ENCODE peak calls at places on chromosomes 6 and 20, in six cellular contexts. H is BJ; W is left ventricle myocardium inferior; E is CD8-positive, alpha-beta T cell; C is hepatocyte; Y is Caco-2. U is an unnamed sample. For H3K27me3, the result is how much of the 10 kb centered on the place peaks cover.

GRCh38 chr6:79373880-79374279 is 139.4 kb upstream of the HMGN3 start:
- DNase-seq in W (no peak), E (no peak), Y (no peak), H (no peak), C (no peak), U (no peak)

GRCh38 chr6:44735631-44735963 is 348.1 kb downstream of the CDC5L start:
- DNase-seq in C (no peak), E (no peak), Y (no peak), H (no peak), W (no peak), U (peak)

GRCh38 chr20:50690562-50690978 is 772 bp downstream of the RIPOR3 start:
- DNase-seq in W (no peak), C (no peak), Y (no peak), E (no peak), H (no peak), U (no peak)

GRCh38 chr20:10225439-10226080 is 6.9 kb downstream of the SNAP25 start:
- DNase-seq in C (peak), Y (no peak), H (no peak), W (no peak), E (no peak), U (no peak)

GRCh38 chr20:59134182-59134581 is 29.4 kb upstream of the ZNF831 start:
- DNase-seq in C (no peak), Y (no peak), E (no peak), H (no peak), W (no peak), U (no peak)

GRCh38 chr6:142240203-142240602 is 61.6 kb upstream of the ADGRG6 start:
- DNase-seq in E (no peak), C (no peak), H (no peak), W (no peak), Y (no peak), U (no peak)

GRCh38 chr20:15612746-15613145 is 960.5 kb downstream of the KIF16B start:
- DNase-seq in C (no peak), Y (no peak), W (no peak), E (no peak), H (no peak), U (no peak)

GRCh38 chr6:51511081-51511480 is 576.3 kb downstream of the PKHD1 start:
- DNase-seq in E (no peak), Y (no peak), W (no peak), C (no peak), H (no peak), U (no peak)

GRCh38 chr6:40536442-40536841 is 50.7 kb downstream of the LRFN2 start:
- DNase-seq in Y (no peak), C (peak), W (no peak), E (no peak), H (no peak), U (no peak)

GRCh38 chr6:129264480-129265045 is 381.6 kb downstream of the LAMA2 start:
- DNase-seq in E (no peak), W (no peak), Y (no peak), H (no peak), C (no peak), U (no peak)

GRCh38 chr6:33620158-33620583 is 951 bp upstream of the ITPR3 start:
- DNase-seq in C (peak), Y (no peak), H (no peak), W (no peak), E (peak), U (peak)

GRCh38 chr6:45714795-45715507 is 300.7 kb downstream of the CLIC5 start:
- DNase-seq in H (no peak), W (no peak), C (peak), Y (peak), E (peak), U (no peak)

GRCh38 chr6:137878810-137879285 is 11.8 kb downstream of the TNFAIP3 start:
- DNase-seq in E (no peak), W (peak), H (no peak), C (no peak), Y (no peak), U (no peak)

GRCh38 chr6:151502499-151502898 is 8.7 kb downstream of the CCDC170 start:
- DNase-seq in H (no peak), Y (no peak), E (no peak), W (no peak), C (no peak), U (no peak)

GRCh38 chr20:34536798-34537394 is 20.7 kb downstream of the DYNLRB1 start:
- DNase-seq in E (peak), W (peak), C (no peak), H (no peak), Y (no peak), U (no peak)
- TF ChIP-seq CTCF in E (no peak), W (peak), C (no peak), H (peak), Y (peak), U (peak)

DNA sequence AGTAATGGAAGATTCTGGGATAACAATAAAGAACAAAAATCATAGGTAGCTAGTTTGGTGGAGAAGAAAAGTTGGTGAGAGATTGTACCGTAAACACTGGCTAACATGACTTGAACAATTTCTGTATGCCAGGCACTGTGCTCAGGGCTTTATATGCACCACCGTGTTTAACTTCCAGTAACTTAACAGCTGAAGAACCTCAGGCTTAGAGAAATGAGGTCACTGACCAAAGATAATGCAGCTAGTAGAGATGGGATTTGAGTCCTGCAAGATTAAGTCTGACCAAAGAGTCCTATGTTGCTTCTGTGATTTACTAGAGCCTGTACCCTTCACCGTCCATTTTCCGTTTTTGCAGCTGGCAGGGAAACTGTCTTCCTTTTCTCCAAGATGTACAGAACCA is 2.7 kb downstream of the CSTF1 start:
- DNase-seq in C (no peak), W (no peak), E (no peak), Y (peak), H (no peak), U (no peak)
- H3K27me3 ChIP-seq in C (under half), W (under half), E (under half), Y (under half), H (under half), U (under half)

DNA sequence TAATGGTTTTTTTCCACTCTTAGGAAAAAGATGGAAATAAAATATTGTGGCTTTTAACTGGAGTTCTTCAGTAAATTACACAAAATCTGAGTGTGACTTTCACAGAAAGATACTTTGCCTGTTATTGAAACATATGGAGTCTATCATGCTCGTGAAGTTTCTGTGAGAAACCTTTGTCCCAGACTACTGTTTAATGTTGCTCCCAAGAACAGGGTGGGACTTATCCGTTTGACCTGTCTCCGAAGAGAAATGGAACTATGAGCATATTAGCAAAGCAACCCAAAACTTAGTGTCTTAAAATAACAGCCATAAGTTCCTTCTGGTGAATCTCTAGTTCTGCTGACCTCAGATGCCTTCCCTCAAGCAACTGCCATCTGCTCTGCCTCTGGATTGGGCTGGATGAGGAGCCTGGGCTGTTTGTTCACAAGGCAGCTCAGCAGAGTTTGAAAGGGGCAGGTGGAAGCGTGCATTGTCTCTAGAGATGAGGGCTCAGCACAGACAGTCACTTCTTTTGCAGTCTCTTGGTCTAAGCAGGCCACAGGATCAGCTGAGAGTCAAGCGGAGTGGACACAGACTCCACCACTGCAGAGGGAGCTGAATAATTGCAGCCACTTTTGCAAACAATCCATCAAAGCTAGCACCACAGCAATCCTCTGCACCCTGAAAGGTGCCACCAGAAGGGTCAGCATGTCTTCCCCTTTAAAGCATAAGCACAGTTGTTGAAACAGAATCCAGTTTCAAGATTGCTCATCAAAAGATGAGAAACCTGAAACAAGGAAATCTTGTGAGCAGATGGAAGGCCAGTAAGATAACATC is 52.8 kb downstream of the MYB start:
- DNase-seq in Y (no peak), E (no peak), W (no peak), H (no peak), C (no peak), U (peak)
- H3K4me3 ChIP-seq in Y (no peak), E (no peak), W (no peak), H (no peak), C (no peak), U (no peak)

DNA sequence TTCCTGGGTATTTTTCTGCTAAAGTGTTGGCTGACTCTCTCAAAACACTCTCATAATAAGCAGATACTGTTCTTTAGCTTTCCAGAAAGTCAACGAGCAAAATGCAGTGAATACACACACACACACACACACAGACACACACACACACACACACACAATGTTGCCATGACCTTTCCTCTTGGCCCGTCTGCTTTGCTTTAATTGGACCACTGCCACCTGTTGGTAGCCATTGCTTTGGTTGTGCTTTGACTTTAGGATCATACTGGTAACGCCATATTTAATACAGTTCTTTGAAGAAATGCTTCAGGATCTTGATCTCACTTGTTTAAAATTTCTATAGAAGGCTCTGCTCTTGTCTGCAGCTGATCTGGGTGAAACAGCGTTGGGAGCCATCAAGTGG is 4.4 kb downstream of the FIG4 start:
- DNase-seq in Y (no peak), E (no peak), H (no peak), C (no peak), W (no peak), U (no peak)
- TF ChIP-seq CTCF in Y (no peak), E (no peak), H (no peak), C (peak), W (no peak), U (peak)

GRCh38 chr6:28587011-28587745 is 61.5 kb downstream of the GPX5 start:
- DNase-seq in H (no peak), W (peak), Y (no peak), E (peak), C (peak), U (peak)

GRCh38 chr6:28586273-28586672 is 60.6 kb downstream of the GPX5 start:
- DNase-seq in W (no peak), H (no peak), Y (no peak), E (no peak), C (peak), U (no peak)

GRCh38 chr6:28589234-28589951 is 63.7 kb downstream of the GPX5 start:
- DNase-seq in C (peak), Y (peak), W (no peak), H (peak), E (no peak), U (peak)

GRCh38 chr6:28587746-28588075 is 62.0 kb downstream of the GPX5 start:
- DNase-seq in E (no peak), H (no peak), W (no peak), Y (no peak), C (peak), U (no peak)

GRCh38 chr6:28589952-28590340 is 64.3 kb downstream of the GPX5 start:
- DNase-seq in E (no peak), H (no peak), W (no peak), C (peak), Y (no peak), U (no peak)
- H3K27me3 ChIP-seq in E (under half), H (under half), W (half or more), C (under half), Y (under half), U (under half)

DNA sequence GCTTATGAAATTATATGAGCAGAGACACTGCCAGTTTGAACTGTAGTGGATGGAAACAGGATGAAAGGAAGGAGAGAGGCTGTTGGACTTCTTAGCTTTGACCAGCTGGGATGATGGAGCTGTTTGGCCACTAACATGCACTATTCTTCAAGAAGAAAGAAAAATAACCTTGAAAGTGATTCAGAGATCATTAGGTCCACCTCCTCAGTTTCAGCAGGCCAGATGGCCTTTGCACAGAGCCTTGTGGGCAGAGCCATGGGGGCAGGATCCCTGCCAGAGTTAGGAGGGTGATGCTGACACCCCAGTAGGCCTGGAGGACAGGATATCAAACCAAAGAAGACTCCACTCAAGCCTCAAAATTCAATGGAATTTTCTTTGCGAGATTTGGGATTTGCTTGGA is 74.5 kb upstream of the TMEM181 start:
- DNase-seq in H (no peak), W (no peak), Y (no peak), C (no peak), E (no peak), U (no peak)
- H3K4me3 ChIP-seq in H (no peak), W (no peak), Y (no peak), C (no peak), E (no peak), U (no peak)

GRCh38 chr6:26390504-26390903 is 7.6 kb downstream of the BTN2A2 start:
- DNase-seq in Y (no peak), E (no peak), W (no peak), H (no peak), C (no peak), U (no peak)

GRCh38 chr6:26387565-26387964 is 4.7 kb downstream of the BTN2A2 start:
- DNase-seq in Y (no peak), W (no peak), H (no peak), C (no peak), E (no peak), U (no peak)

GRCh38 chr6:26388014-26388413 is 5.1 kb downstream of the BTN2A2 start:
- DNase-seq in E (no peak), C (peak), W (no peak), Y (peak), H (no peak), U (no peak)

GRCh38 chr6:26388441-26388840 is 5.5 kb downstream of the BTN2A2 start:
- DNase-seq in E (no peak), H (no peak), W (no peak), Y (no peak), C (no peak), U (no peak)

GRCh38 chr6:26389349-26389799 is 6.5 kb downstream of the BTN2A2 start:
- DNase-seq in C (no peak), Y (no peak), W (no peak), E (no peak), H (no peak), U (no peak)
- TF ChIP-seq CTCF in C (no peak), Y (no peak), W (no peak), E (no peak), H (no peak), U (no peak)

GRCh38 chr6:90669846-90670245 is 83.0 kb upstream of the MAP3K7 start:
- DNase-seq in W (no peak), H (no peak), Y (no peak), E (no peak), C (no peak), U (no peak)

GRCh38 chr6:90663106-90663505 is 76.2 kb upstream of the MAP3K7 start:
- DNase-seq in E (no peak), H (no peak), W (no peak), Y (no peak), C (no peak), U (no peak)

GRCh38 chr6:90663873-90664272 is 77.0 kb upstream of the MAP3K7 start:
- DNase-seq in W (no peak), Y (no peak), C (no peak), E (no peak), H (no peak), U (no peak)

GRCh38 chr6:90669420-90669819 is 82.5 kb upstream of the MAP3K7 start:
- DNase-seq in Y (no peak), H (no peak), E (no peak), W (no peak), C (no peak), U (no peak)

GRCh38 chr6:90668141-90668540 is 81.3 kb upstream of the MAP3K7 start:
- DNase-seq in H (no peak), E (no peak), Y (no peak), W (no peak), C (no peak), U (no peak)
- H3K27me3 ChIP-seq in H (under half), E (under half), Y (under half), W (under half), C (under half), U (under half)

DNA sequence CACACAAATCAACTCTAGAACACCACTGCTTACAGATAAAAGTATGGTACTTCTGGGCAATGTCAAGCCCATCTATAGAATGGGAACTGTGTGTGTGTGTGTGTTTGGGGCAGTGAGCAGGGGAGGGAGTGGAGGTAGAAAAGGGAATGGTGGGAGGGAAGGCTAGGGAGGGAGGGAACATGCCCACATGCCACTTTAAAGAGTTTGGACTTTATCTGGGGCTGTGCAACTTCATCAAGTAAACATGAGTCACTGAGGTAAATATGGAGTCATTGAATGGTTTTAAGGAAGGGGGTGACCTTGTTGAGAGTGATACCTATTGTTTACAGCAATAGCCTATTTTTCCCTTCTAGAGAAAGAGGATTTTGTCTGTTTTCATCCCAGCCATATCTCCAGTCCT is 22.5 kb upstream of the RNGTT start:
- DNase-seq in H (no peak), E (no peak), C (peak), W (no peak), Y (no peak), U (no peak)
- H3K4me3 ChIP-seq in H (no peak), E (no peak), C (no peak), W (no peak), Y (no peak), U (no peak)